ENCODE peak calls at places on chromosomes 5 and 9, in four cellular contexts. One of them, this sample, is unnamed.

GRCh38 chr9:124812401-124813016 is 35.6 kb downstream of the OLFML2A start:
- ATAC-seq in foreskin keratinocyte: peak; percentile 66
- ATAC-seq in Right ventricle myocardium superior: peak; percentile 46
- ATAC-seq in stimulated activated naive B cell treated with anti-CD40 and anti-IgM and Interleukin-4, amounts not matched to agents 10 μg/mL and 1 μg/mL and 100 μg/mL, for 72 hours: no peak
- ATAC-seq in this sample: peak; percentile 85

GRCh38 chr5:148844433-148845279 is 18.2 kb downstream of the ADRB2 start:
- ATAC-seq in stimulated activated naive B cell treated with anti-CD40 and anti-IgM and Interleukin-4, amounts not matched to agents 10 μg/mL and 1 μg/mL and 100 μg/mL, for 72 hours: no peak
- ATAC-seq in Right ventricle myocardium superior: no peak
- ATAC-seq in foreskin keratinocyte: no peak
- ATAC-seq in this sample: no peak

GRCh38 chr5:58410441-58410840 is 49.4 kb downstream of the PLK2 start:
- ATAC-seq in stimulated activated naive B cell treated with anti-CD40 and anti-IgM and Interleukin-4, amounts not matched to agents 10 μg/mL and 1 μg/mL and 100 μg/mL, for 72 hours: no peak
- ATAC-seq in foreskin keratinocyte: no peak
- ATAC-seq in Right ventricle myocardium superior: peak; percentile 53
- ATAC-seq in this sample: peak; percentile 96

GRCh38 chr5:30121092-30121491 is 1072.4 kb upstream of the CDH6 start:
- ATAC-seq in stimulated activated naive B cell treated with anti-CD40 and anti-IgM and Interleukin-4, amounts not matched to agents 10 μg/mL and 1 μg/mL and 100 μg/mL, for 72 hours: no peak
- ATAC-seq in foreskin keratinocyte: no peak
- ATAC-seq in Right ventricle myocardium superior: no peak
- ATAC-seq in this sample: no peak

GRCh38 chr5:90983148-90983547 is 400.0 kb downstream of the ARRDC3 start:
- ATAC-seq in foreskin keratinocyte: peak; percentile 84
- ATAC-seq in stimulated activated naive B cell treated with anti-CD40 and anti-IgM and Interleukin-4, amounts not matched to agents 10 μg/mL and 1 μg/mL and 100 μg/mL, for 72 hours: no peak
- ATAC-seq in Right ventricle myocardium superior: no peak
- ATAC-seq in this sample: peak; percentile 74

GRCh38 chr5:8686707-8687106 is 817.8 kb downstream of the MTRR start:
- ATAC-seq in foreskin keratinocyte: no peak
- ATAC-seq in Right ventricle myocardium superior: no peak
- ATAC-seq in stimulated activated naive B cell treated with anti-CD40 and anti-IgM and Interleukin-4, amounts not matched to agents 10 μg/mL and 1 μg/mL and 100 μg/mL, for 72 hours: no peak
- ATAC-seq in this sample: no peak

GRCh38 chr5:34574976-34575467 is 81.1 kb upstream of the RAI14 start:
- ATAC-seq in Right ventricle myocardium superior: no peak
- ATAC-seq in stimulated activated naive B cell treated with anti-CD40 and anti-IgM and Interleukin-4, amounts not matched to agents 10 μg/mL and 1 μg/mL and 100 μg/mL, for 72 hours: no peak
- ATAC-seq in foreskin keratinocyte: no peak
- ATAC-seq in this sample: no peak

GRCh38 chr9:33159760-33160127 is 7.4 kb downstream of the B4GALT1 start:
- ATAC-seq in Right ventricle myocardium superior: peak; percentile 4
- ATAC-seq in stimulated activated naive B cell treated with anti-CD40 and anti-IgM and Interleukin-4, amounts not matched to agents 10 μg/mL and 1 μg/mL and 100 μg/mL, for 72 hours: peak; percentile 70
- ATAC-seq in foreskin keratinocyte: peak; percentile 55
- ATAC-seq in this sample: peak; percentile 11

GRCh38 chr9:121820286-121821005 is 169.0 kb downstream of the DAB2IP start:
- ATAC-seq in Right ventricle myocardium superior: no peak
- ATAC-seq in foreskin keratinocyte: no peak
- ATAC-seq in stimulated activated naive B cell treated with anti-CD40 and anti-IgM and Interleukin-4, amounts not matched to agents 10 μg/mL and 1 μg/mL and 100 μg/mL, for 72 hours: no peak
- ATAC-seq in this sample: no peak

GRCh38 chr5:654071-654778 is 38.9 kb downstream of the TPPP start:
- ATAC-seq in foreskin keratinocyte: no peak
- ATAC-seq in Right ventricle myocardium superior: no peak
- ATAC-seq in stimulated activated naive B cell treated with anti-CD40 and anti-IgM and Interleukin-4, amounts not matched to agents 10 μg/mL and 1 μg/mL and 100 μg/mL, for 72 hours: no peak
- ATAC-seq in this sample: no peak

GRCh38 chr9:75870450-75870849 is 20.0 kb upstream of the PCSK5 start:
- ATAC-seq in foreskin keratinocyte: no peak
- ATAC-seq in stimulated activated naive B cell treated with anti-CD40 and anti-IgM and Interleukin-4, amounts not matched to agents 10 μg/mL and 1 μg/mL and 100 μg/mL, for 72 hours: no peak
- ATAC-seq in Right ventricle myocardium superior: no peak
- ATAC-seq in this sample: no peak

GRCh38 chr9:4508246-4508906 is 18.1 kb downstream of the SLC1A1 start:
- ATAC-seq in foreskin keratinocyte: no peak
- ATAC-seq in Right ventricle myocardium superior: no peak
- ATAC-seq in stimulated activated naive B cell treated with anti-CD40 and anti-IgM and Interleukin-4, amounts not matched to agents 10 μg/mL and 1 μg/mL and 100 μg/mL, for 72 hours: no peak
- ATAC-seq in this sample: peak; percentile 24

GRCh38 chr5:149610583-149611250 is 29.4 kb downstream of the ARHGEF37 start:
- ATAC-seq in Right ventricle myocardium superior: no peak
- ATAC-seq in foreskin keratinocyte: no peak
- ATAC-seq in stimulated activated naive B cell treated with anti-CD40 and anti-IgM and Interleukin-4, amounts not matched to agents 10 μg/mL and 1 μg/mL and 100 μg/mL, for 72 hours: no peak
- ATAC-seq in this sample: no peak

GRCh38 chr5:79495311-79495710 is 18.6 kb downstream of the HOMER1 start:
- ATAC-seq in Right ventricle myocardium superior: no peak
- ATAC-seq in foreskin keratinocyte: peak; percentile 98
- ATAC-seq in stimulated activated naive B cell treated with anti-CD40 and anti-IgM and Interleukin-4, amounts not matched to agents 10 μg/mL and 1 μg/mL and 100 μg/mL, for 72 hours: no peak
- ATAC-seq in this sample: no peak

GRCh38 chr9:81237565-81238231 is 451.6 kb downstream of the TLE1 start:
- ATAC-seq in stimulated activated naive B cell treated with anti-CD40 and anti-IgM and Interleukin-4, amounts not matched to agents 10 μg/mL and 1 μg/mL and 100 μg/mL, for 72 hours: no peak
- ATAC-seq in foreskin keratinocyte: no peak
- ATAC-seq in Right ventricle myocardium superior: no peak
- ATAC-seq in this sample: no peak

GRCh38 chr9:97528529-97529230 is 27.2 kb downstream of the TMOD1 start:
- ATAC-seq in foreskin keratinocyte: no peak
- ATAC-seq in stimulated activated naive B cell treated with anti-CD40 and anti-IgM and Interleukin-4, amounts not matched to agents 10 μg/mL and 1 μg/mL and 100 μg/mL, for 72 hours: no peak
- ATAC-seq in Right ventricle myocardium superior: peak; percentile 82
- ATAC-seq in this sample: no peak

GRCh38 chr9:131289301-131290038 is at the start of gene PLPP7:
- ATAC-seq in Right ventricle myocardium superior: peak; percentile 88
- ATAC-seq in stimulated activated naive B cell treated with anti-CD40 and anti-IgM and Interleukin-4, amounts not matched to agents 10 μg/mL and 1 μg/mL and 100 μg/mL, for 72 hours: peak; percentile 89
- ATAC-seq in foreskin keratinocyte: no peak
- ATAC-seq in this sample: peak; percentile 99